ENCODE peak calls at places on chromosomes 13 and 19, in four cellular contexts. I is fibroblast of villous mesenchyme, P is HepG2, T is neural crest cell. G is an unnamed sample.
A peak's percentile ranks its signal among the peaks of the same experiment; 100 is the strongest.

GRCh38 chr19:30112171-30112570 is 170.1 kb downstream of the URI1 start:
- DNase-seq in I (no peak), P (no peak), T (no peak), G (no peak)

GRCh38 chr19:6239401-6239844 is 40.4 kb downstream of the MLLT1 start:
- DNase-seq in I (no peak), P (no peak), T (no peak), G (peak; percentile 59)

GRCh38 chr13:43397110-43397509 is 373.7 kb downstream of the DNAJC15 start:
- DNase-seq in I (no peak), P (no peak), T (no peak), G (peak; percentile 43)

GRCh38 chr19:39352549-39353285 is 10.5 kb downstream of the SAMD4B start:
- DNase-seq in I (no peak), P (no peak), T (no peak), G (no peak)

GRCh38 chr19:55679343-55680257 is 4.6 kb downstream of the EPN1 start:
- DNase-seq in I (no peak), P (no peak), T (no peak), G (no peak)

GRCh38 chr19:5719274-5719960 is 529 bp downstream of the LONP1 start:
- DNase-seq in I (peak; percentile 59), P (no peak), T (no peak), G (no peak)

GRCh38 chr19:5229778-5230165 is 110.8 kb downstream of the PTPRS start:
- DNase-seq in I (no peak), P (no peak), T (no peak), G (no peak)

GRCh38 chr19:29376855-29377354 is 148.9 kb upstream of the VSTM2B start:
- DNase-seq in I (no peak), P (no peak), T (no peak), G (no peak)

GRCh38 chr19:34503546-34504272 is 22.2 kb downstream of the WTIP start:
- DNase-seq in I (no peak), P (no peak), T (no peak), G (no peak)

GRCh38 chr19:58346961-58347929 is 6.0 kb downstream of the A1BG start:
- DNase-seq in I (peak; percentile 78), P (no peak), T (peak; percentile 63), G (peak; percentile 57)

GRCh38 chr13:112256716-112257497 is 119.2 kb upstream of the SPACA7 start:
- DNase-seq in I (no peak), P (no peak), T (no peak), G (no peak)

GRCh38 chr13:36214163-36214921 is at the start of gene SOHLH2:
- DNase-seq in I (no peak), P (no peak), T (no peak), G (no peak)

GRCh38 chr19:6236310-6237291 is 43.2 kb downstream of the MLLT1 start:
- DNase-seq in I (no peak), P (no peak), T (no peak), G (no peak)

GRCh38 chr19:38908854-38909253 is 3.1 kb downstream of the CCER2 start:
- DNase-seq in I (no peak), P (no peak), T (no peak), G (no peak)

GRCh38 chr19:6744381-6745288 is 5.2 kb downstream of the TRIP10 start:
- DNase-seq in I (peak; percentile 92), P (no peak), T (no peak), G (peak; percentile 92)

GRCh38 chr13:107028751-107029150 is 460.8 kb upstream of the ARGLU1 start:
- DNase-seq in I (no peak), P (no peak), T (no peak), G (no peak)

GRCh38 chr13:98349731-98350305 is 172.7 kb upstream of the RNF113B start:
- DNase-seq in I (no peak), P (peak; percentile 21), T (no peak), G (no peak)

DNA sequence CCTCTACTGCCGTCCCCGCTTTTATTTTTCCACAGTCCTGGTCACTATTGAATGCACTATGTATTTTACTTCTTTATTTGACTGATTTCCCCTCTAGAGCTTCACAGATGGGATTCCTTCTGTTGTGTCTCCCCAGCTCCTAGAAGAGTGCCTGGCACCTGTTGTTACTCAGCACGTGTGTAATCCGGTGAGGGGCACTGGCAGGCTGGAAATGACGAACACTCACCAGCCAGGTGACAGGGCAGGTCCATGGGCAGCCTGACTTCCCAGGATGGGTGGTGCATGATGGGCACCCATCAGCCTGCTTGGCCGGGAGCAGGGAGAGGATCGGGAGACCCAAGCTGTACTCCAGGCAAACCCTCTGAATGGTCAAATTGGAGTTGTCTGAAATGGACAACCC is 67.2 kb downstream of the CEBPG start:
- DNase-seq in I (no peak), P (no peak), T (no peak), G (no peak)
- TF ChIP-seq CTCF in I (no peak), P (no peak), T (no peak), G (no peak)

GRCh38 chr13:45683701-45684100 is 18.4 kb upstream of the CBY2 start:
- DNase-seq in I (no peak), P (no peak), T (no peak), G (no peak)
- TF ChIP-seq CTCF in I (peak; percentile 25), P (peak; percentile 40), T (peak; percentile 32), G (peak; percentile 4)

GRCh38 chr19:35955881-35956634 is 19.9 kb downstream of the LRFN3 start:
- DNase-seq in I (no peak), P (no peak), T (no peak), G (no peak)

GRCh38 chr19:35958660-35959039 is 22.5 kb downstream of the LRFN3 start:
- DNase-seq in I (no peak), P (no peak), T (no peak), G (no peak)

GRCh38 chr19:35959968-35960320 is 23.8 kb downstream of the LRFN3 start:
- DNase-seq in I (no peak), P (no peak), T (no peak), G (no peak)

GRCh38 chr19:35960432-35960972 is 24.3 kb downstream of the LRFN3 start:
- DNase-seq in I (no peak), P (no peak), T (no peak), G (no peak)

GRCh38 chr19:35959040-35959967 is 23.1 kb downstream of the LRFN3 start:
- DNase-seq in I (no peak), P (no peak), T (no peak), G (no peak)
- TF ChIP-seq CTCF in I (peak; percentile 31), P (peak; percentile 40), T (peak; percentile 15), G (no peak)

GRCh38 chr13:26186141-26186870 is 35.8 kb downstream of the RNF6 start:
- DNase-seq in I (peak; percentile 89), P (peak; percentile 83), T (peak; percentile 76), G (peak; percentile 95)
- TF ChIP-seq CTCF in I (peak; percentile 23), P (peak; percentile 88), T (peak; percentile 74), G (peak; percentile 48)

DNA sequence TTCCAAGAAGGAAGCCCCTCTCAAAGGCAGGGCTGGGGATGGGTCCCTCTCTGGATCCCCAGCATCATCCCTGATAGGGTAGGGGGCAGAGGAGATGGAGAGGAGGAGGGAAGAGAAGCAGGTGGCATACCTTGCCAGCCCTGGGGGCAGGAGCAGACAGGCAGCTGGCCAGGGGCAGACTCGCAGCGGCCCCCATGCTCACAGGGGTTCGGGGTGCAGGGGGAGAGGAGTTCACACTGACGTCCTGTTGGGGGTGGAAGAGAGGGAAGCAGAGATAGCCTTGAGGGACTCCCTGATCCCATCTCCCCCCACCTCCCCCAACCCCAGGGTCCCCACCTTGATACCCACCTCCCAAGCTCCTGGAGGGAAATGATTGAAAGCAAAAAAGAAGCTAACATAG is 16.0 kb downstream of the NOTCH3 start:
- DNase-seq in I (no peak), P (no peak), T (no peak), G (no peak)
- TF ChIP-seq CTCF in I (no peak), P (no peak), T (no peak), G (no peak)

DNA sequence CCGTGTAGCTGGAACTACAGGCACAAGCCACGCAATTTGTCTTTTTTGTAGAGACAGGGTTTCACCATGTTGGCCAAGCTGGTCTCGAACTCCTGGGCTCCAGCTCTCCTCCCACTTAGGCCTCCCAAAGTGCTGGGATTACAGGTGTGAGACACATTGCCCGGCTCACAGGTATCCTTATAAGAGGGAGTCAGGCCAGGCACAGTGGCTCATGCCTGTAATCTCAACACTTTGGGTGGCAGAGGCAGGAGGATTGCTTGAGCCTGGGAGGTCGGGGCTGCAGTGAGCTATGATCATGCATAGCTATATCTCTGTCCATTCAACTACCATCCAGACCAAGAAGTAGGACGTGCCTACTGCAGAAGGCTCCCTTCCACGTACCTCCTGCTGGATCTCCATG is 10.2 kb upstream of the IGLON5 start:
- DNase-seq in I (no peak), P (no peak), T (no peak), G (no peak)
- TF ChIP-seq CTCF in I (no peak), P (no peak), T (no peak), G (no peak)

GRCh38 chr13:59176775-59177174 is 987.0 kb downstream of the DIAPH3 start:
- DNase-seq in I (no peak), P (peak; percentile 9), T (no peak), G (peak; percentile 1)
- TF ChIP-seq CTCF in I (peak; percentile 7), P (peak; percentile 26), T (peak; percentile 32), G (peak; percentile 15)

DNA sequence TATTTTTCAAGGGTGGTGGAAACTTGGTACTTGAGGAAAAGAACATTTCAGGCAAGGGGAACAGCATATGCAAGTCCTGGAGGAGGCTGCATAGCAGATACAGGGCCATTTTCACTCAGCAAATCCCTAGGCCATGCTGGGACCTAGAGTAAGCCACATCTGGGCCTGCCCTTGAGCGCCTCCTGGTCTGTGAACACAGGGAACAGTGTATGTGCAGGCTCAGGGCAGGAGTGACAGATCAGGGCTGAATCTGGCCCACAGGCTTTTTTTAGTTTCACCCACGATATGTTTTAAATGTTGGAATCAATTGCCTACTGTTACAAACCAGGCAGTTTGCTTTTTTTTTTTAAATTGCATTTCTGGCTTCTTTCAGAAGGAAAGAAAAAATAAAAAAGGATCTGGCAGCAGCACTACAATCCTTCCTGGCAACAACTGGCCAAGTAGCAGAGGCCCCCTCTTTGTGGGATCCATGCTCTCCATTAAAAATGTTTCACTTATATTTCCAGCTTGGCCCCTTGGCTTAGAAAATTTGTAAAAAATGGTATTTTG is 1.4 kb upstream of the TMEM145 start:
- DNase-seq in I (no peak), P (no peak), T (no peak), G (no peak)
- TF ChIP-seq CTCF in I (peak; percentile 9), P (peak; percentile 51), T (no peak), G (peak; percentile 8)

GRCh38 chr19:51094696-51095279 is 12.1 kb upstream of the KLK14 start:
- DNase-seq in I (peak; percentile 21), P (peak; percentile 13), T (peak; percentile 63), G (peak; percentile 12)
- TF ChIP-seq CTCF in I (peak; percentile 61), P (peak; percentile 71), T (peak; percentile 85), G (peak; percentile 56)